ENCODE peak calls at places on chromosomes 13 and 19, in five cellular contexts. One of them, this sample, is unnamed. For H3K4me1, the result is how much of the 10 kb centered on the place peaks cover.

GRCh38 chr13:46759861-46760260 is 37.1 kb downstream of the ESD start:
- DNase-seq in uterus: no peak
- DNase-seq in ovary: no peak
- DNase-seq in left ventricle myocardium inferior: no peak
- DNase-seq in fibroblast of lung: peak
- DNase-seq in this sample: no peak

GRCh38 chr19:49553451-49554271 is 25.9 kb downstream of the RCN3 start:
- DNase-seq in uterus: no peak
- DNase-seq in fibroblast of lung: no peak
- DNase-seq in left ventricle myocardium inferior: no peak
- DNase-seq in ovary: no peak
- DNase-seq in this sample: no peak

GRCh38 chr19:31548941-31549340 is 199.7 kb upstream of the TSHZ3 start:
- DNase-seq in left ventricle myocardium inferior: peak
- DNase-seq in ovary: no peak
- DNase-seq in fibroblast of lung: peak
- DNase-seq in uterus: peak
- DNase-seq in this sample: no peak

GRCh38 chr19:48539503-48540096 is 12.4 kb upstream of the SULT2B1 start:
- DNase-seq in uterus: no peak
- DNase-seq in fibroblast of lung: peak
- DNase-seq in left ventricle myocardium inferior: no peak
- DNase-seq in ovary: no peak
- DNase-seq in this sample: peak

GRCh38 chr19:30046522-30046921 is 104.5 kb downstream of the URI1 start:
- DNase-seq in ovary: no peak
- DNase-seq in left ventricle myocardium inferior: no peak
- DNase-seq in uterus: no peak
- DNase-seq in fibroblast of lung: no peak
- DNase-seq in this sample: no peak

GRCh38 chr19:45999653-46000121 is 4.4 kb downstream of the CCDC61 start:
- DNase-seq in ovary: peak
- DNase-seq in left ventricle myocardium inferior: no peak
- DNase-seq in fibroblast of lung: peak
- DNase-seq in uterus: peak
- DNase-seq in this sample: no peak

GRCh38 chr13:20171364-20171763 is 10.5 kb upstream of the GJA3 start:
- DNase-seq in left ventricle myocardium inferior: no peak
- DNase-seq in ovary: no peak
- DNase-seq in fibroblast of lung: no peak
- DNase-seq in uterus: no peak
- DNase-seq in this sample: no peak

GRCh38 chr13:50129065-50129922 is 114.0 kb downstream of the KCNRG start:
- DNase-seq in left ventricle myocardium inferior: peak
- DNase-seq in fibroblast of lung: no peak
- DNase-seq in uterus: no peak
- DNase-seq in ovary: no peak
- DNase-seq in this sample: no peak

GRCh38 chr19:31504221-31504620 is 155.0 kb upstream of the TSHZ3 start:
- DNase-seq in uterus: no peak
- DNase-seq in ovary: no peak
- DNase-seq in left ventricle myocardium inferior: no peak
- DNase-seq in fibroblast of lung: no peak
- DNase-seq in this sample: no peak

GRCh38 chr19:49718511-49718910 is 27.6 kb downstream of the CPT1C start:
- DNase-seq in fibroblast of lung: peak
- DNase-seq in left ventricle myocardium inferior: no peak
- DNase-seq in uterus: no peak
- DNase-seq in ovary: no peak
- DNase-seq in this sample: no peak

GRCh38 chr13:95440441-95441088 is 112.0 kb upstream of the CLDN10 start:
- DNase-seq in ovary: no peak
- DNase-seq in uterus: no peak
- DNase-seq in left ventricle myocardium inferior: no peak
- DNase-seq in fibroblast of lung: no peak
- DNase-seq in this sample: no peak

GRCh38 chr13:33228645-33229445 is 56.7 kb downstream of the STARD13 start:
- DNase-seq in left ventricle myocardium inferior: no peak
- DNase-seq in ovary: no peak
- DNase-seq in uterus: no peak
- DNase-seq in fibroblast of lung: peak
- DNase-seq in this sample: no peak

GRCh38 chr13:32125746-32126145 is 94.2 kb downstream of the FRY start:
- DNase-seq in uterus: no peak
- DNase-seq in left ventricle myocardium inferior: no peak
- DNase-seq in ovary: no peak
- DNase-seq in fibroblast of lung: no peak
- DNase-seq in this sample: no peak

GRCh38 chr19:5113101-5113557 is 144.2 kb downstream of the KDM4B start:
- DNase-seq in uterus: no peak
- DNase-seq in ovary: no peak
- DNase-seq in left ventricle myocardium inferior: no peak
- DNase-seq in fibroblast of lung: peak
- DNase-seq in this sample: no peak

GRCh38 chr13:28530729-28531194 is 35.8 kb upstream of the FLT1 start:
- DNase-seq in fibroblast of lung: peak
- DNase-seq in uterus: no peak
- DNase-seq in left ventricle myocardium inferior: no peak
- DNase-seq in ovary: no peak
- DNase-seq in this sample: no peak

GRCh38 chr13:28532226-28533048 is 37.5 kb upstream of the FLT1 start:
- DNase-seq in ovary: no peak
- DNase-seq in fibroblast of lung: no peak
- DNase-seq in uterus: no peak
- DNase-seq in left ventricle myocardium inferior: peak
- DNase-seq in this sample: peak

GRCh38 chr13:28531956-28532225 is 37.0 kb upstream of the FLT1 start:
- DNase-seq in ovary: no peak
- DNase-seq in uterus: no peak
- DNase-seq in left ventricle myocardium inferior: no peak
- DNase-seq in fibroblast of lung: no peak
- DNase-seq in this sample: no peak

GRCh38 chr13:28529836-28530235 is 34.9 kb upstream of the FLT1 start:
- DNase-seq in left ventricle myocardium inferior: no peak
- DNase-seq in fibroblast of lung: no peak
- DNase-seq in ovary: no peak
- DNase-seq in uterus: no peak
- DNase-seq in this sample: no peak

DNA sequence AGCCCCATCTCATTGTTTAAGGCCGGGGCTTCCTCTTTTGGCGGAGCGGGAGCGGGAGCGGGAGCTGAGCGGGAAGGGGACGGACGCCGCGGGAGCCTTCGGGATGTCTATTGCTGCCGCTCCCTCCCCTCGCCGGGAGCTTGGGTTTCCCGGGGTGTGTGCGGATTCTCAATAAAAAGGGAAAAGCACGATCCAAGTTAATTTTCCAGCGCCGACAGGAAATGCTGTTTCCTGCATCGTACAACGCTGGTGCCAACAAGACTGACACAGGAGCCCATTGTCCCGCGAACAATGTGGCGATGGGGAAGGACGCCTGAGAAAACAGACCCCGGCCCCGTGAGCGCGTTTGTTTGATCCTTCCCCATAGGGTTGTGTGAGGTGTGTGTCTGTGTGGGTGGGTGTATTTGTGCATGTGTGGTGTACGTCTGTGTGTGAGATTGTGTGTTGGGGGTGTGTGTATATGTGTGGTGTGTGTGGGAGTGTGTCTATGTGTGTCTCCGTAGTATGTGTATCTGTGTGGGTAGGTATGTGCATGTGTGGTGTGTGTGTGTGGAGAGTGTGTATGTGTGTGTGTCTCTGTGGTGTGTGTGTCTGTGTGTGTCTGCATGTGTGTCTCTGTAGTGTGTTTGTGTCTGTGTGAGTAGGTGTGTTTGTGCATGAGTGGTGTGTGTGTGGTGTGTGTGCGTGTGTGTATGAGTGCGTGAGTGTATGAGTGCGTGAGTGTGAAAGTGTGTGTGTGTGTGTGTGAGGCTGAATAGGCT is 36.4 kb upstream of the FLT1 start:
- DNase-seq in fibroblast of lung: peak
- DNase-seq in left ventricle myocardium inferior: peak
- DNase-seq in ovary: no peak
- DNase-seq in uterus: no peak
- DNase-seq in this sample: peak
- H3K27ac ChIP-seq in fibroblast of lung: no peak
- H3K27ac ChIP-seq in left ventricle myocardium inferior: peak
- H3K27ac ChIP-seq in ovary: no peak
- H3K27ac ChIP-seq in uterus: peak
- H3K27ac ChIP-seq in this sample: peak

DNA sequence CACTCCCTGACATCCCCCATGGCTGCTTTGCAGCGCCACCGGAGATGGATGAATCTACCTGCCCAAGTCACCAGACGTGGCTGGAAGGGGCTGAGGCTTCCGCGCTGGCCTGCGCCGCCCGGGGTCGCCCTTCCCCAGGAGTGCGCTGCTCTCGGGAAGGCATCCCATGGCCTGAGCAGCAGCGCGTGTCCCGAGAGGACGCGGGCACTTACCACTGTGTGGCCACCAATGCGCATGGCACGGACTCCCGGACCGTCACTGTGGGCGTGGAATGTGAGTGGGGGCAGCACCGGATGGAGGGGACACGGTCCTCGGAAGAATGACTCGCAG is 4.6 kb downstream of the ICAM5 start:
- DNase-seq in ovary: no peak
- DNase-seq in fibroblast of lung: no peak
- DNase-seq in left ventricle myocardium inferior: no peak
- DNase-seq in uterus: no peak
- DNase-seq in this sample: no peak
- H3K4me1 ChIP-seq in ovary: under half
- H3K4me1 ChIP-seq in fibroblast of lung: under half
- H3K4me1 ChIP-seq in left ventricle myocardium inferior: half or more
- H3K4me1 ChIP-seq in uterus: under half
- H3K4me1 ChIP-seq in this sample: under half

DNA sequence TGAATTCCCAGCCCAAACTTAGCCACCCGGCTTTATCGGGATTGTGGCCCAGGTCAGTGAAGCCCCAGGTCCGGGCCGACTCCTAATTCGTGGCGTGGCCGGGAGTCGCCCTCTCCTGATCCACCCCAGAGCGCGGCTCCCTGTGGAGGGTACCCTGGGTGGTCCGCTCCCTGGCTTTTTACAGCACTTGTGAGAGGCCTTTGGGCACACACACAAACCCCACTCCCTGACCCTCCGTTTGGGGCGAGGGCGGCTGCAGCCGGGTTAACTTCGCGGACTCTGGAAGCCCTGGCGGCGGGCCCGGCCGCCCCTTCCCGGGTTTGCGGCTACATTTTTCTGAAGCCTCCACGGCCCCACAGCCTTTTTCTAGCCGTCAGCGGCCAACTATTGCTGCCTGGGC is 56.5 kb downstream of the ZNF568 start:
- DNase-seq in uterus: peak
- DNase-seq in left ventricle myocardium inferior: no peak
- DNase-seq in fibroblast of lung: no peak
- DNase-seq in ovary: no peak
- DNase-seq in this sample: no peak
- H3K27ac ChIP-seq in uterus: peak
- H3K27ac ChIP-seq in left ventricle myocardium inferior: peak
- H3K27ac ChIP-seq in fibroblast of lung: no peak
- H3K27ac ChIP-seq in ovary: no peak
- H3K27ac ChIP-seq in this sample: peak

GRCh38 chr19:18408053-18408476 is 10.6 kb upstream of the LRRC25 start:
- DNase-seq in uterus: no peak
- DNase-seq in fibroblast of lung: no peak
- DNase-seq in left ventricle myocardium inferior: no peak
- DNase-seq in ovary: no peak
- DNase-seq in this sample: no peak
- H3K4me1 ChIP-seq in uterus: under half
- H3K4me1 ChIP-seq in fibroblast of lung: under half
- H3K4me1 ChIP-seq in left ventricle myocardium inferior: under half
- H3K4me1 ChIP-seq in ovary: under half
- H3K4me1 ChIP-seq in this sample: under half

GRCh38 chr19:43983544-43983911 is 460 bp upstream of the ZNF155 start:
- DNase-seq in ovary: no peak
- DNase-seq in left ventricle myocardium inferior: no peak
- DNase-seq in fibroblast of lung: no peak
- DNase-seq in uterus: no peak
- DNase-seq in this sample: no peak

GRCh38 chr19:43983912-43984686 is at the start of gene ZNF155:
- DNase-seq in fibroblast of lung: peak
- DNase-seq in uterus: peak
- DNase-seq in left ventricle myocardium inferior: peak
- DNase-seq in ovary: peak
- DNase-seq in this sample: peak

DNA sequence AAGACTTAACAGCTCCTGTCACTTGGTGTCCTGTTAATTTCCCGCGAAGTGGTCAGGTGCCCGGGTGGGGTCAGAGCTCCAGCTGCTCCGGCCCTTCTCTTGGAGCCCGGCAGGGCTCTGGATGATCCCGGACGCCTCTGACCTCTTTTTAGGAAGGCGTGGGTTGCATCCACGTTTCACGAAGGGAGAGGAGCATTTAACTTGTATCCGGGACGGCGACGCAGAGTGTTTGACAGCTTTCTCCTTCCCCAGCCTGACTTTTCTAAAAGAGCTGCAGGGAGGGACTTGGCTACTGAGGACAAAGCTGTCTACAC is 656 bp downstream of the ZNF155 start:
- DNase-seq in left ventricle myocardium inferior: peak
- DNase-seq in fibroblast of lung: no peak
- DNase-seq in ovary: no peak
- DNase-seq in uterus: no peak
- DNase-seq in this sample: peak
- H3K27ac ChIP-seq in left ventricle myocardium inferior: peak
- H3K27ac ChIP-seq in fibroblast of lung: peak
- H3K27ac ChIP-seq in ovary: no peak
- H3K27ac ChIP-seq in uterus: peak
- H3K27ac ChIP-seq in this sample: peak

GRCh38 chr19:13036366-13036976 is 41.2 kb downstream of the NFIX start:
- DNase-seq in fibroblast of lung: no peak
- DNase-seq in left ventricle myocardium inferior: no peak
- DNase-seq in ovary: no peak
- DNase-seq in uterus: no peak
- DNase-seq in this sample: no peak
- H3K4me1 ChIP-seq in fibroblast of lung: under half
- H3K4me1 ChIP-seq in left ventricle myocardium inferior: half or more
- H3K4me1 ChIP-seq in ovary: under half
- H3K4me1 ChIP-seq in uterus: under half
- H3K4me1 ChIP-seq in this sample: half or more

GRCh38 chr13:27583645-27584044 is 36.7 kb downstream of the LNX2 start:
- DNase-seq in left ventricle myocardium inferior: no peak
- DNase-seq in uterus: no peak
- DNase-seq in ovary: no peak
- DNase-seq in fibroblast of lung: no peak
- DNase-seq in this sample: no peak
- H3K27ac ChIP-seq in left ventricle myocardium inferior: peak
- H3K27ac ChIP-seq in uterus: no peak
- H3K27ac ChIP-seq in ovary: no peak
- H3K27ac ChIP-seq in fibroblast of lung: no peak
- H3K27ac ChIP-seq in this sample: no peak

This sample was measured in heart left ventricle.